ENCODE peak calls at places on chromosomes 3 and 15, in ten cellular contexts. V is lower lobe of right lung, N is adrenal gland, B is PC-3, A is A549, C is B cell, Y is sigmoid colon, P is AG10803, T is fibroblast of the aortic adventitia, G is heart right ventricle. I is an unnamed sample.

GRCh38 chr15:73283341-73283962 is 85.3 kb downstream of the HCN4 start:
- DNase-seq in N (no peak), B (no peak), G (no peak), Y (no peak), C (no peak), V (no peak), P (peak; percentile 33), A (no peak), T (no peak), I (no peak)

GRCh38 chr3:15327941-15328340 is 4.4 kb downstream of the SH3BP5 start:
- DNase-seq in N (peak; percentile 66), P (no peak), G (peak; percentile 71), A (no peak), Y (no peak), T (peak; percentile 49), V (no peak), B (peak; percentile 94), C (peak; percentile 28), I (no peak)

GRCh38 chr3:69231929-69232437 is 109.6 kb upstream of the LMOD3 start:
- DNase-seq in P (no peak), A (peak; percentile 32), Y (no peak), B (peak; percentile 62), V (no peak), C (no peak), T (peak; percentile 32), N (no peak), G (no peak), I (no peak)

GRCh38 chr3:124131158-124132115 is 139.5 kb upstream of the ROPN1 start:
- DNase-seq in B (peak; percentile 61), V (no peak), G (no peak), T (no peak), N (peak; percentile 66), A (no peak), P (peak; percentile 35), Y (no peak), C (no peak), I (no peak)

GRCh38 chr15:92715753-92716152 is 60.2 kb upstream of the FAM174B start:
- DNase-seq in B (peak; percentile 7), C (no peak), G (no peak), V (no peak), T (peak; percentile 21), N (no peak), Y (peak; percentile 76), P (no peak), A (no peak), I (no peak)

GRCh38 chr3:142972092-142972753 is 8.7 kb upstream of the PAQR9 start:
- DNase-seq in B (no peak), V (no peak), Y (no peak), N (no peak), G (no peak), C (no peak), A (no peak), T (no peak), P (no peak), I (no peak)

GRCh38 chr3:139745831-139746230 is 68.1 kb upstream of the NMNAT3 start:
- DNase-seq in T (peak; percentile 17), B (peak; percentile 46), P (peak; percentile 31), A (no peak), C (no peak), V (no peak), G (no peak), Y (no peak), N (peak; percentile 16), I (no peak)

GRCh38 chr15:47397587-47397986 is 319.7 kb upstream of the SEMA6D start:
- DNase-seq in T (no peak), C (no peak), N (no peak), B (no peak), G (no peak), Y (no peak), A (no peak), V (no peak), P (no peak), I (no peak)

DNA sequence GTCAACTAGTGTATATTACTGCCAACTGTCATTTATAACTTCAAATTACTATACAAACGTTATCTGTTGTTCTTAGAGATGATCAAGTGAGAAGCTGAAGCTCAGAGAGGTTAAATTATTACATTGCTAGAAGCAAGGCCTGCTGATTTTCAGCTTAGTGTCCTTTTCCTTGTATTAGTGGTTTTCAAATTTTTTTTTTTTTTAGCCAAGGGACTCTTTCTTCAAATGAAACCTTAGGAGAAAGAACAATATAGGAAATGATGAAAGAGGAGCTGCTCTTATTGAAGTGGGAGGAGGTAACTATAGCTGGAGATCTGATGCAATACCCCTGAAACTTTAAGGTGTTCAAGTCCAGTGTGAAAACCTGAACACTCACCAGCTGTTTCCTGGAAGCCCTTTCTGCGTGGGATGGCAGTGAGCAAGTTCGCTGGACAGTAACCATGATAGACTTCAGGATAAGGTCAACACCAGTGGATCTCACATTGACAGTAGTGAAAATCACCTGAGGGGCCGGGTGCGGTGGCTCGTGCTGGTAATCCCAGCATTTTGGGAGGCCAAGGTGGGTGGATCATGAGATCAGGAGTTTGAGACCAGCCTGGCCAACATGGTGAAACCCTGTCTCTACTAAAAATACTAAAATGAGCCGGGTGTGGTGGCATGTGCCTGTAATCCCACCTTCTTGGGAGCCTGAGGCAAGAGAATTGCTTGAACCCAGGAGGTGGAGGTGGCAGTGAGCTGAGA is 376.2 kb downstream of the EDEM1 start:
- DNase-seq in A (no peak), T (no peak), P (no peak), C (no peak), G (no peak), Y (no peak), B (no peak), V (no peak), N (no peak), I (no peak)
- TF ChIP-seq CTCF in A (no peak), T (no peak), P (no peak), C (no peak), G (no peak), Y (no peak), B (no peak), V (no peak), N (no peak), I (no peak)

GRCh38 chr3:13420051-13420816 is at the start of gene NUP210:
- DNase-seq in V (peak; percentile 70), P (no peak), A (peak; percentile 57), C (peak; percentile 90), G (no peak), B (peak; percentile 63), N (peak; percentile 35), Y (no peak), T (no peak), I (peak; percentile 48)

GRCh38 chr3:13419356-13420050 is 619 bp downstream of the NUP210 start:
- DNase-seq in P (no peak), B (peak; percentile 37), C (peak; percentile 87), Y (no peak), T (no peak), G (no peak), N (peak; percentile 55), V (peak; percentile 77), A (peak; percentile 48), I (peak; percentile 26)

GRCh38 chr3:13414040-13414729 is 5.9 kb downstream of the NUP210 start:
- DNase-seq in P (no peak), A (no peak), G (no peak), V (peak; percentile 87), Y (no peak), B (peak; percentile 51), C (peak; percentile 95), N (peak; percentile 30), T (no peak), I (no peak)

GRCh38 chr3:13415236-13416001 is 4.7 kb downstream of the NUP210 start:
- DNase-seq in B (no peak), N (no peak), C (peak; percentile 2), Y (no peak), G (no peak), T (no peak), P (no peak), V (no peak), A (no peak), I (no peak)

GRCh38 chr3:13416002-13416793 is 3.9 kb downstream of the NUP210 start:
- DNase-seq in B (no peak), N (no peak), C (no peak), P (no peak), V (no peak), A (peak; percentile 11), G (no peak), T (no peak), Y (no peak), I (no peak)
- TF ChIP-seq CTCF in B (peak; percentile 50), N (no peak), C (no peak), P (no peak), V (no peak), A (peak; percentile 17), G (no peak), T (no peak), Y (no peak), I (peak; percentile 43)

GRCh38 chr3:122945230-122945629 is 82.3 kb downstream of the SEMA5B start:
- DNase-seq in T (no peak), G (no peak), P (no peak), C (no peak), Y (no peak), V (no peak), B (no peak), A (no peak), N (no peak), I (no peak)

GRCh38 chr3:122947086-122947611 is 80.4 kb downstream of the SEMA5B start:
- DNase-seq in T (no peak), G (no peak), C (no peak), A (no peak), P (no peak), B (no peak), N (no peak), Y (no peak), V (no peak), I (no peak)

GRCh38 chr3:122946185-122946584 is 81.4 kb downstream of the SEMA5B start:
- DNase-seq in N (no peak), V (no peak), C (no peak), Y (no peak), G (no peak), T (no peak), B (no peak), P (no peak), A (no peak), I (no peak)

GRCh38 chr3:122947621-122948202 is 79.9 kb downstream of the SEMA5B start:
- DNase-seq in A (peak; percentile 42), P (no peak), G (no peak), B (peak; percentile 51), T (peak; percentile 71), N (no peak), C (no peak), V (no peak), Y (no peak), I (no peak)

DNA sequence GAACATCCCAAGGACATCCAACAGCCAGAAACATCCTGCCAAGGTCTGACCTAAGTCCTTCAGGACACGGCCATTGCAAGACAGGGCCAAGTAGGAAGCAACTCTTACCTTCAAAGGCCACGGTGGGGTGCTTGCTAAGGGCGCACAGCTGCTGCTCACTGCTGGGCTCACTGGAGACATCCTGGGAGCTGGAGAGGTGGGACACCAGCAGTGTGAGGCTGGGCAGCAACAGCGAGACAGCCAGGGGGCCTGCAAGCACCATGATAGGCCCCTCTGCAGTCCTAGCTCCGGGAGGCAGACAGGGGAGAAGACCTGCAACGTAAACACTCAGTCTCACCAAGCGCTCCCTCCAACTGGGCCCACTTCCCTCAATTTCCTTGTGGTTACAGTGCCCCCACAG is 79.2 kb downstream of the SEMA5B start:
- DNase-seq in P (no peak), C (no peak), V (no peak), Y (no peak), A (peak; percentile 12), B (no peak), N (no peak), G (no peak), T (no peak), I (no peak)
- TF ChIP-seq CTCF in P (no peak), C (no peak), V (no peak), Y (no peak), A (no peak), B (peak; percentile 35), N (no peak), G (peak; percentile 44), T (no peak), I (no peak)

DNA sequence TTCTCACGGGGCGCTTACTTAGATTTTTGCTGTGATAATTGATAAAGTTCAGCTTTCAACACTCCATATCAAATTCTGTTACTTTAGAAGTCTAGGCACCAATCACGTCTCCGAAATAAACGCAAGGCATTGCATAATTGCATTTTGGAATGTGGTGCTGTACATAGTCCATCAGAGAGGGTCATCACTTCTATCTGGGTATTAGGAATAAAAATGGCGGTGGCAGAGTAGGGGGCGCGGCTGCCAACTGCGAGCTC is 365 bp upstream of the UQCC5 start:
- DNase-seq in P (no peak), V (no peak), T (no peak), C (no peak), N (no peak), B (no peak), A (no peak), G (no peak), Y (no peak), I (no peak)
- TF ChIP-seq CTCF in P (no peak), V (no peak), T (no peak), C (no peak), N (no peak), B (no peak), A (no peak), G (no peak), Y (no peak), I (no peak)

I was measured in neural crest cell.